ENCODE peak calls at places on chromosomes 4 and X, in four cellular contexts. E, J, F and G are unnamed samples.

GRCh38 chr4:165779950-165780670 is 92.9 kb upstream of the TLL1 start:
- DNase-seq in E (no peak), J (no peak), F (no peak), G (no peak)

GRCh38 chr4:49221209-49221608 is 235.1 kb downstream of the CWH43 start:
- DNase-seq in E (no peak), J (no peak), F (no peak), G (no peak)

GRCh38 chr4:123116412-123116811 is 194.0 kb upstream of the NUDT6 start:
- DNase-seq in E (no peak), J (no peak), F (peak; percentile 37), G (no peak)

GRCh38 chr4:110898290-110898689 is 275.4 kb upstream of the PITX2 start:
- DNase-seq in E (no peak), J (no peak), F (no peak), G (no peak)

GRCh38 chr4:184699941-184700340 is 34.0 kb downstream of the CENPU start:
- DNase-seq in E (no peak), J (no peak), F (no peak), G (no peak)

GRCh38 chrX:131746491-131746968 is 202.7 kb downstream of the OR13H1 start:
- DNase-seq in E (peak; percentile 2), J (peak; percentile 40), F (no peak), G (peak; percentile 91)

GRCh38 chr4:113958766-113959540 is 20.5 kb downstream of the ARSJ start:
- DNase-seq in E (peak; percentile 90), J (no peak), F (peak; percentile 74), G (peak; percentile 97)

GRCh38 chr4:84418032-84418709 is 80.9 kb downstream of the NKX6-1 start:
- DNase-seq in E (no peak), J (no peak), F (no peak), G (no peak)

GRCh38 chrX:39336709-39337294 is 535.5 kb downstream of the MID1IP1 start:
- DNase-seq in E (no peak), J (no peak), F (no peak), G (no peak)

GRCh38 chr4:103306870-103307345 is 108.8 kb upstream of the CENPE start:
- DNase-seq in E (no peak), J (no peak), F (peak; percentile 82), G (no peak)

GRCh38 chrX:2874222-2875135 is 45.7 kb downstream of the GYG2 start:
- DNase-seq in E (no peak), J (peak; percentile 47), F (no peak), G (no peak)

GRCh38 chr4:72552447-72552846 is 16.6 kb downstream of the ADAMTS3 start:
- DNase-seq in E (no peak), J (no peak), F (no peak), G (no peak)

DNA sequence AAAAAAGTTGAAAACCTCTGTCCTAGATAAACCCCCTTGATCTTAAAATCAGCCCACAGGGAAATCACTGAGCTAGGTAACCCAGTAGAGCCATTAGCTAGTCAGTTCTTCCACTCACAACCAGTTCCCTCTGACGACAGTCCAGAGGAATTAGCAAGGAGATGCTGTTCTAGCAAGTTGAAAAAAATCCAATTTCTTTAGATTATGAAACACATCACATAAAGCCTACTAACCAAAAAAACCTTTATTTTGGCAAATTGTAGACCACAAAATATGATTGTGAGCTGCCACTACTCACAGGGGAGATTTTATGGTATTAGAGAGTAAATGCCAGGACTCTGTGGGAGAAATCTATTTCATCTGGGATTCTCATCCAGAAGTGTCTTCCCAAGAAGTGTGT is 22.6 kb downstream of the ADAMTS3 start:
- DNase-seq in E (no peak), J (no peak), F (no peak), G (no peak)
- H3K4me1 ChIP-seq in E (no peaks in the 10 kb centered on the region), J (no peaks in the 10 kb centered on the region), F (no peaks in the 10 kb centered on the region), G (no peaks in the 10 kb centered on the region)

DNA sequence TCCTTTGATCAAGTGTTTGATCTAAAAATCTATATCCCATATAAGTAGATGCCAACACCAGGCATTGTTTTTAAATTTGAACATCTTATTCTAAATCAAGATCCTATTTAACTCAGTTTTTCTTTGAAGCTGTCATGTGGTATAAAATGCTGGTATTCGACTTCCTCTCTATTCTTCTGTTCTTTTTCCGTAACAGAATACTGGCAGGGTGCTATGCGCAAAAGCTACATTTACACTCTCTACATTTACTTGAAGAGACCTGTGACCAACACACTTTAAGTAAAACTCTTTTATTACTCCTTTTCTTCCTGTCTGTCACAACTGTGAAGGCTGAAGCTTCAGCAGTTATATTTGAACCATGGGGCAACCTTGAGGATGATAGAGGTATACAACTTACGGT is 612.8 kb downstream of the C4orf33 start:
- DNase-seq in E (no peak), J (no peak), F (no peak), G (no peak)
- TF ChIP-seq TCF7L2 in E (no peak), J (no peak), F (no peak), G (no peak)

GRCh38 chrX:119684916-119685224 is 8.1 kb downstream of the SEPTIN6 start:
- DNase-seq in E (no peak), J (no peak), F (no peak), G (no peak)
- TF ChIP-seq REST in E (no peak), J (no peak), F (no peak), G (no peak)

GRCh38 chr4:186902361-186902760 is 178.7 kb upstream of the FAT1 start:
- DNase-seq in E (no peak), J (no peak), F (no peak), G (no peak)
- H3K4me1 ChIP-seq in E (peaks cover 4% of the 10 kb centered on the region), J (peaks cover 5% of the 10 kb centered on the region), F (peaks cover 47% of the 10 kb centered on the region), G (peaks cover 8% of the 10 kb centered on the region)

DNA sequence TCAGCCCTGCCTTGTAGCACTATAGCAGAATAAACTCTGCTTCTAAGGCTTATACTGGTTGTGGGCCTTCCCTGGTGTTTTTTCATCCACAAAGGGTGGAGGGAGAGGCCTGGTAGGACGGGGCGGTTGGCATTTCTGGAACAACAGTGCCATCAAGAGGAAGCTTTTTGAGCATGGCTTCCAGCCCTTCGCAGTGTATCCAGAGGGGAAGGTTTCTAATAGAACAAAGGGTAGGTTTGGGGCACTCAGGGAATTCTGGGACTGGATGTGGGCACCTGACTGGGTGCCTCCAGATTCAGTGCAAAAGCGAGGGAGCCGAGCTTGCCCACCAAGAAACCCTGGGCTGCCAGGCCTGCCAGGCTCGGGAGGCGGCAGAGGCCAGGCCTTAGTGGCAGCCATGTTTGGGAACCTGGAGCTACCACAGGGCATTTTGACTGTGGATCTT is 229.6 kb upstream of the AGTR2 start:
- DNase-seq in E (no peak), J (no peak), F (peak; percentile 83), G (no peak)
- TF ChIP-seq TCF7L2 in E (no peak), J (no peak), F (no peak), G (no peak)